ENCODE peak calls at places on chromosomes 11 and 22, in seven cellular contexts. Z is mesendoderm, S is IMR-90, E is H9, W is neuronal stem cell, B is H1, A is mesenchymal stem cell. G is an unnamed sample.
A peak's percentile ranks its signal among the peaks of the same experiment; 100 is the strongest.

GRCh38 chr11:133814588-133814987 is 30.7 kb downstream of the SPATA19 start:
- DNase-seq in Z (peak; percentile 29), S (no peak), E (no peak), W (no peak), B (no peak), A (no peak), G (no peak)

GRCh38 chr22:36374603-36375024 is 13.2 kb downstream of the MYH9 start:
- DNase-seq in Z (peak; percentile 8), S (peak; percentile 77), E (no peak), W (no peak), B (no peak), A (peak; percentile 60), G (peak; percentile 86)

GRCh38 chr11:35179466-35180135 is 40.6 kb downstream of the CD44 start:
- DNase-seq in Z (no peak), S (peak; percentile 50), E (no peak), W (no peak), B (no peak), A (no peak), G (no peak)

GRCh38 chr11:40867991-40868685 is 591.3 kb downstream of the LRRC4C start:
- DNase-seq in Z (peak; percentile 3), S (no peak), E (no peak), W (no peak), B (no peak), A (no peak), G (peak; percentile 66)

GRCh38 chr11:12045914-12046635 is 37.6 kb upstream of the DKK3 start:
- DNase-seq in Z (no peak), S (peak; percentile 39), E (no peak), W (no peak), B (no peak), A (peak; percentile 41), G (no peak)

GRCh38 chr22:24107668-24108067 is 73.6 kb upstream of the SUSD2 start:
- DNase-seq in Z (no peak), S (peak; percentile 90), E (no peak), W (no peak), B (no peak), A (no peak), G (no peak)

GRCh38 chr11:44880511-44880910 is 70.2 kb downstream of the TP53I11 start:
- DNase-seq in Z (no peak), S (no peak), E (no peak), W (no peak), B (no peak), A (no peak), G (no peak)

GRCh38 chr11:68689737-68690625 is 5.6 kb downstream of the GAL start:
- DNase-seq in Z (peak; percentile 65), S (no peak), E (no peak), W (no peak), B (no peak), A (no peak), G (no peak)

GRCh38 chr22:30905696-30906341 is 62.8 kb downstream of the MORC2 start:
- DNase-seq in Z (no peak), S (no peak), E (no peak), W (no peak), B (no peak), A (no peak), G (no peak)

GRCh38 chr11:44634401-44635281 is 69.2 kb downstream of the CD82 start:
- DNase-seq in Z (peak; percentile 94), S (peak; percentile 79), E (peak; percentile 85), W (peak; percentile 20), B (no peak), A (peak; percentile 51), G (no peak)

GRCh38 chr11:74022541-74022940 is 13.7 kb upstream of the UCP3 start:
- DNase-seq in Z (no peak), S (no peak), E (no peak), W (no peak), B (no peak), A (no peak), G (no peak)

GRCh38 chr11:2804189-2804588 is 81.4 kb downstream of the CDKN1C start:
- DNase-seq in Z (no peak), S (no peak), E (peak; percentile 10), W (no peak), B (no peak), A (no peak), G (no peak)

GRCh38 chr11:2780850-2781412 is 81.1 kb upstream of the KCNQ1OT1 start:
- DNase-seq in Z (no peak), S (no peak), E (no peak), W (no peak), B (no peak), A (no peak), G (no peak)

GRCh38 chr11:45872513-45873356 is 12.7 kb upstream of the MAPK8IP1 start:
- DNase-seq in Z (peak; percentile 94), S (peak; percentile 95), E (peak; percentile 93), W (peak; percentile 72), B (peak; percentile 73), A (peak; percentile 98), G (peak; percentile 79)

GRCh38 chr11:44600739-44601416 is 35.4 kb downstream of the CD82 start:
- DNase-seq in Z (peak; percentile 39), S (peak; percentile 20), E (peak; percentile 53), W (no peak), B (no peak), A (no peak), G (no peak)

GRCh38 chr22:36755316-36755715 is 20.6 kb downstream of the IFT27 start:
- DNase-seq in Z (no peak), S (no peak), E (no peak), W (no peak), B (no peak), A (no peak), G (no peak)

GRCh38 chr11:86738615-86739014 is 61.7 kb upstream of the PRSS23 start:
- DNase-seq in Z (no peak), S (no peak), E (no peak), W (no peak), B (no peak), A (no peak), G (no peak)

GRCh38 chr11:69931994-69932910 is 113.0 kb upstream of the FGF3 start:
- DNase-seq in Z (no peak), S (no peak), E (no peak), W (no peak), B (no peak), A (no peak), G (no peak)

GRCh38 chr22:17368144-17368726 is 1.0 kb upstream of the CECR2 start:
- DNase-seq in Z (no peak), S (no peak), E (no peak), W (no peak), B (no peak), A (no peak), G (no peak)

GRCh38 chr11:71482216-71482615 is 29.2 kb downstream of the NADSYN1 start:
- DNase-seq in Z (no peak), S (no peak), E (no peak), W (no peak), B (no peak), A (no peak), G (no peak)

GRCh38 chr22:24429411-24430365 is 2.3 kb downstream of the ADORA2A start:
- DNase-seq in Z (peak; percentile 46), S (peak; percentile 22), E (peak; percentile 65), W (no peak), B (no peak), A (no peak), G (no peak)

GRCh38 chr11:7577883-7578242 is 64.1 kb downstream of the PPFIBP2 start:
- DNase-seq in Z (peak; percentile 87), S (peak; percentile 49), E (peak; percentile 44), W (no peak), B (no peak), A (peak; percentile 70), G (peak; percentile 67)

GRCh38 chr11:119236490-119236889 is 30.4 kb downstream of the CBL start:
- DNase-seq in Z (no peak), S (peak; percentile 72), E (no peak), W (no peak), B (no peak), A (peak; percentile 33), G (peak; percentile 31)

GRCh38 chr11:43644626-43645299 is 35.8 kb upstream of the HSD17B12 start:
- DNase-seq in Z (no peak), S (peak; percentile 3), E (no peak), W (no peak), B (no peak), A (peak; percentile 36), G (peak; percentile 16)

DNA sequence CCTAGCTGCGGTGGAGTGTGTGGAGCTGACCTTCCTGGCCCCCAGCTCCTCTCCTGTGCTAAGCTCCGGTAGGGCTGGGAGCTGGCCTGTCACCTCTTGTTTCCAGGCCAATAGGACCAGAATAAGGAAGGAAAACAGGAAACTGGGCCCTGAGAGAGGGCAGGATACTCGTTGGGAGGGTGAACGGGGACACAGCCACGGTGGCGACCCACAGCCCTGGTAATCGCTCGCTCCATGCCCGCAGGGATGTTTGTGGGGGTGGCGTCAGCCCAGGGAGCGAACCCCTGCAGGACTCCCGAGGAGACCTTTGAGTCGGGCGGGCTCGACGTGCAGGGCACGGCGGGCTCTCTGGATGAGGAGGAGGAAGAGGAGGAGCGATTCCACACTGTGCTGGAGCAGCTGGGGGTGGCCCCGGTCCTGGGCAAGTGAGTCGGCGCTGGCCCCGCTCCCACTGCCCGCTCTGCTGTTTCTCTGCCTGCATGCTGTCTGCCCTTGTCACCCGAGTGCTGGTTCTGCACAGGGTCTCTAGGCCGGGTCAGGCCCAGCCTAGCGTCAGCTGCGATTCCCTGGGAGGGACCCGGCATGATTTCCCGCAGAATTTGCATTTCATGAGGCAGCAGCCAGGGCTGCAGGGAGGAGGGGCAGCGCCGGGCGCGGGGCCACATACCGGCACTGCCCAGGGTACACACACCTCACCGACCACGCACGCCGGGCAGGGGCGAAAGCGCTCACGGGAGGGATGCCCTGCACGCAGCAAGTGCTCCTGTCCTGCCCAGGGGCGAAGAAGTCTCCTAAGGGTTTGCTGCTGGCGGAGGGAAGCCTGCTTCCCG is 1.6 kb downstream of the CRACR2B start:
- DNase-seq in Z (peak; percentile 42), S (no peak), E (peak; percentile 58), W (no peak), B (no peak), A (no peak), G (no peak)
- H3K9ac ChIP-seq in Z (peak overlapping the region; percentile 70), S (no peak overlapping the region), E (no peak overlapping the region), W (peak overlapping the region; percentile 91), B (peak overlapping the region; percentile 5), A (no peak overlapping the region), G (no peak overlapping the region)

DNA sequence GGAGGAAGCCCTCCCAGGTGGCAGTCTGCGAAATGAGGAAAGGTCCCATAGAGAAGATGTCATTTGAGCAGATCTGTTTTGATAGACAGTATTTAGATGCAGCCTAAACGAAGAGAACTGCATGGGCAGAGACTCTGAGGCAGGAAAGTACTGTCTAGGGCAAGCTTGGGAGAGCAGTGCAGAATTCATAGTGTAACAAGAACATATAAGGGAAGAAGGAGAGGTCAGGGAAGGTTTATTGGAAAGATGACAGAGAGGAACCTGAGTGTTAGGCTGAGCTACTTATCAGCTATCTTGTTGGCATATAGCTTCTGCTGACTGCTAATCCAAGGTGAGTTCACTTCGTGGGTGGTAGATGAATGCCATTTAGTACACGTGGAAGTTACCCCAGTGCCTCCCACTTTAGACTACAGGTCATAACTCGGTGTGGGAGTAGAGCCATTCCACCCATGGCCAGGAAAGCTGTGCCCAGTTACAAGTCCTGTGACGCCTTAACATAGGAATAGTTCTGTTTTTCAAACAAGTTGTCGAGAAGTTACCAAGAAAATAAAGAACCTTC is 99.5 kb downstream of the DBX1 start:
- DNase-seq in Z (no peak), S (no peak), E (no peak), W (no peak), B (no peak), A (no peak), G (no peak)
- H4K8ac ChIP-seq in Z (no peak overlapping the region), S (no peak overlapping the region), E (no peak overlapping the region), W (no peak overlapping the region), B (no peak overlapping the region), A (no peak overlapping the region), G (no peak overlapping the region)

GRCh38 chr11:27460571-27460970 is 12.0 kb downstream of the LGR4 start:
- DNase-seq in Z (no peak), S (no peak), E (no peak), W (no peak), B (no peak), A (peak; percentile 37), G (no peak)
- H3K9ac ChIP-seq in Z (no peak overlapping the region), S (no peak overlapping the region), E (no peak overlapping the region), W (no peak overlapping the region), B (no peak overlapping the region), A (no peak overlapping the region), G (no peak overlapping the region)

GRCh38 chr11:64121637-64122410 is 44.1 kb downstream of the MACROD1 start:
- DNase-seq in Z (no peak), S (peak; percentile 95), E (no peak), W (no peak), B (no peak), A (peak; percentile 93), G (peak; percentile 45)
- H4K8ac ChIP-seq in Z (no peak overlapping the region), S (peak overlapping the region; percentile 98), E (no peak overlapping the region), W (no peak overlapping the region), B (peak overlapping the region; percentile 21), A (peak overlapping the region; percentile 29), G (no peak overlapping the region)

G was measured in trophoblast cell.